ENCODE peak calls at places on chromosomes 11 and 22, in ten cellular contexts. One of them, this sample, is unnamed.

GRCh38 chr22:23713696-23714595 is 23.1 kb downstream of the RGL4 start:
- DNase-seq in transverse colon: no peak
- DNase-seq in heart left ventricle: no peak
- DNase-seq in CD4-positive, alpha-beta memory T cell: no peak
- DNase-seq in tibial artery: no peak
- DNase-seq in adipocyte: no peak
- DNase-seq in AG04450: no peak
- DNase-seq in GM12865: no peak
- DNase-seq in endodermal cell: no peak
- DNase-seq in fibroblast of lung: no peak
- DNase-seq in this sample: no peak

GRCh38 chr11:109547356-109548027 is 125.5 kb downstream of the C11orf87 start:
- DNase-seq in transverse colon: no peak
- DNase-seq in heart left ventricle: no peak
- DNase-seq in CD4-positive, alpha-beta memory T cell: no peak
- DNase-seq in tibial artery: no peak
- DNase-seq in adipocyte: peak
- DNase-seq in AG04450: peak
- DNase-seq in GM12865: no peak
- DNase-seq in endodermal cell: peak
- DNase-seq in fibroblast of lung: peak
- DNase-seq in this sample: no peak

GRCh38 chr11:68632802-68633201 is 51.5 kb upstream of the GAL start:
- DNase-seq in transverse colon: peak
- DNase-seq in heart left ventricle: no peak
- DNase-seq in CD4-positive, alpha-beta memory T cell: peak
- DNase-seq in tibial artery: no peak
- DNase-seq in adipocyte: peak
- DNase-seq in AG04450: peak
- DNase-seq in GM12865: peak
- DNase-seq in endodermal cell: peak
- DNase-seq in fibroblast of lung: peak
- DNase-seq in this sample: peak

GRCh38 chr11:113305440-113306336 is 8.7 kb upstream of the TTC12 start:
- DNase-seq in transverse colon: peak
- DNase-seq in heart left ventricle: peak
- DNase-seq in CD4-positive, alpha-beta memory T cell: peak
- DNase-seq in tibial artery: peak
- DNase-seq in adipocyte: peak
- DNase-seq in AG04450: peak
- DNase-seq in GM12865: peak
- DNase-seq in endodermal cell: peak
- DNase-seq in fibroblast of lung: peak
- DNase-seq in this sample: peak

GRCh38 chr11:1520987-1521349 is 34.4 kb upstream of the MOB2 start:
- DNase-seq in transverse colon: no peak
- DNase-seq in heart left ventricle: peak
- DNase-seq in CD4-positive, alpha-beta memory T cell: no peak
- DNase-seq in tibial artery: no peak
- DNase-seq in adipocyte: no peak
- DNase-seq in AG04450: no peak
- DNase-seq in GM12865: no peak
- DNase-seq in endodermal cell: no peak
- DNase-seq in fibroblast of lung: no peak
- DNase-seq in this sample: no peak

GRCh38 chr22:50471197-50471847 is 3.5 kb downstream of the SBF1 start:
- DNase-seq in transverse colon: no peak
- DNase-seq in heart left ventricle: no peak
- DNase-seq in CD4-positive, alpha-beta memory T cell: no peak
- DNase-seq in tibial artery: no peak
- DNase-seq in adipocyte: no peak
- DNase-seq in AG04450: no peak
- DNase-seq in GM12865: no peak
- DNase-seq in endodermal cell: no peak
- DNase-seq in fibroblast of lung: no peak
- DNase-seq in this sample: no peak

GRCh38 chr11:124937336-124937935 is 1.6 kb upstream of the HEPACAM start:
- DNase-seq in transverse colon: no peak
- DNase-seq in heart left ventricle: no peak
- DNase-seq in CD4-positive, alpha-beta memory T cell: no peak
- DNase-seq in tibial artery: no peak
- DNase-seq in adipocyte: no peak
- DNase-seq in AG04450: no peak
- DNase-seq in GM12865: no peak
- DNase-seq in endodermal cell: no peak
- DNase-seq in fibroblast of lung: no peak
- DNase-seq in this sample: no peak

GRCh38 chr11:66694056-66694410 is 16.3 kb upstream of the RBM4B start:
- DNase-seq in transverse colon: no peak
- DNase-seq in heart left ventricle: no peak
- DNase-seq in CD4-positive, alpha-beta memory T cell: no peak
- DNase-seq in tibial artery: no peak
- DNase-seq in adipocyte: no peak
- DNase-seq in AG04450: no peak
- DNase-seq in GM12865: no peak
- DNase-seq in endodermal cell: no peak
- DNase-seq in fibroblast of lung: no peak
- DNase-seq in this sample: no peak

GRCh38 chr11:104650234-104650633 is 248.0 kb downstream of the CASP12 start:
- DNase-seq in transverse colon: no peak
- DNase-seq in heart left ventricle: no peak
- DNase-seq in CD4-positive, alpha-beta memory T cell: no peak
- DNase-seq in tibial artery: no peak
- DNase-seq in adipocyte: no peak
- DNase-seq in AG04450: no peak
- DNase-seq in GM12865: peak
- DNase-seq in endodermal cell: peak
- DNase-seq in fibroblast of lung: no peak
- DNase-seq in this sample: no peak

GRCh38 chr11:104033134-104033533 is 3.3 kb upstream of the DDI1 start:
- DNase-seq in transverse colon: no peak
- DNase-seq in heart left ventricle: no peak
- DNase-seq in CD4-positive, alpha-beta memory T cell: no peak
- DNase-seq in tibial artery: peak
- DNase-seq in adipocyte: peak
- DNase-seq in AG04450: peak
- DNase-seq in GM12865: no peak
- DNase-seq in endodermal cell: no peak
- DNase-seq in fibroblast of lung: peak
- DNase-seq in this sample: peak

GRCh38 chr11:2213384-2213842 is 41.8 kb upstream of the TH start:
- DNase-seq in transverse colon: no peak
- DNase-seq in heart left ventricle: peak
- DNase-seq in CD4-positive, alpha-beta memory T cell: peak
- DNase-seq in tibial artery: no peak
- DNase-seq in adipocyte: no peak
- DNase-seq in AG04450: no peak
- DNase-seq in GM12865: no peak
- DNase-seq in endodermal cell: peak
- DNase-seq in fibroblast of lung: no peak
- DNase-seq in this sample: peak

GRCh38 chr22:23182289-23183106 is 2.2 kb downstream of the BCR start:
- DNase-seq in transverse colon: no peak
- DNase-seq in heart left ventricle: no peak
- DNase-seq in CD4-positive, alpha-beta memory T cell: peak
- DNase-seq in tibial artery: no peak
- DNase-seq in adipocyte: peak
- DNase-seq in AG04450: no peak
- DNase-seq in GM12865: peak
- DNase-seq in endodermal cell: peak
- DNase-seq in fibroblast of lung: no peak
- DNase-seq in this sample: no peak

GRCh38 chr11:128336203-128336602 is 251.2 kb downstream of the ETS1 start:
- DNase-seq in transverse colon: peak
- DNase-seq in heart left ventricle: peak
- DNase-seq in CD4-positive, alpha-beta memory T cell: no peak
- DNase-seq in tibial artery: peak
- DNase-seq in adipocyte: no peak
- DNase-seq in AG04450: no peak
- DNase-seq in GM12865: no peak
- DNase-seq in endodermal cell: peak
- DNase-seq in fibroblast of lung: peak
- DNase-seq in this sample: no peak

GRCh38 chr11:128686745-128687177 is 7.1 kb upstream of the FLI1 start:
- DNase-seq in transverse colon: peak
- DNase-seq in heart left ventricle: peak
- DNase-seq in CD4-positive, alpha-beta memory T cell: peak
- DNase-seq in tibial artery: no peak
- DNase-seq in adipocyte: peak
- DNase-seq in AG04450: no peak
- DNase-seq in GM12865: peak
- DNase-seq in endodermal cell: peak
- DNase-seq in fibroblast of lung: peak
- DNase-seq in this sample: peak

GRCh38 chr11:111776398-111777093 is 10.4 kb upstream of the PPP2R1B start:
- DNase-seq in transverse colon: no peak
- DNase-seq in heart left ventricle: no peak
- DNase-seq in CD4-positive, alpha-beta memory T cell: no peak
- DNase-seq in tibial artery: no peak
- DNase-seq in adipocyte: no peak
- DNase-seq in AG04450: no peak
- DNase-seq in GM12865: peak
- DNase-seq in endodermal cell: no peak
- DNase-seq in fibroblast of lung: no peak
- DNase-seq in this sample: no peak

GRCh38 chr11:66547662-66548009 is 933 bp downstream of the ACTN3 start:
- DNase-seq in transverse colon: no peak
- DNase-seq in heart left ventricle: no peak
- DNase-seq in CD4-positive, alpha-beta memory T cell: no peak
- DNase-seq in tibial artery: no peak
- DNase-seq in adipocyte: peak
- DNase-seq in AG04450: no peak
- DNase-seq in GM12865: no peak
- DNase-seq in endodermal cell: peak
- DNase-seq in fibroblast of lung: no peak
- DNase-seq in this sample: no peak

GRCh38 chr22:50046481-50047245 is 11.4 kb downstream of the TTLL8 start:
- DNase-seq in transverse colon: no peak
- DNase-seq in heart left ventricle: peak
- DNase-seq in CD4-positive, alpha-beta memory T cell: no peak
- DNase-seq in tibial artery: no peak
- DNase-seq in adipocyte: no peak
- DNase-seq in AG04450: no peak
- DNase-seq in GM12865: no peak
- DNase-seq in endodermal cell: no peak
- DNase-seq in fibroblast of lung: no peak
- DNase-seq in this sample: peak

GRCh38 chr22:19122752-19123492 is 710 bp upstream of the DGCR2 start:
- DNase-seq in transverse colon: peak
- DNase-seq in heart left ventricle: no peak
- DNase-seq in CD4-positive, alpha-beta memory T cell: no peak
- DNase-seq in tibial artery: peak
- DNase-seq in adipocyte: peak
- DNase-seq in AG04450: no peak
- DNase-seq in GM12865: no peak
- DNase-seq in endodermal cell: no peak
- DNase-seq in fibroblast of lung: peak
- DNase-seq in this sample: peak

GRCh38 chr22:30556388-30556787 is 9.8 kb upstream of the SEC14L6 start:
- DNase-seq in transverse colon: no peak
- DNase-seq in heart left ventricle: no peak
- DNase-seq in CD4-positive, alpha-beta memory T cell: no peak
- DNase-seq in tibial artery: no peak
- DNase-seq in adipocyte: no peak
- DNase-seq in AG04450: no peak
- DNase-seq in GM12865: no peak
- DNase-seq in endodermal cell: peak
- DNase-seq in fibroblast of lung: no peak
- DNase-seq in this sample: peak
- H3K4me3 ChIP-seq in transverse colon: no peak
- H3K4me3 ChIP-seq in heart left ventricle: no peak
- H3K4me3 ChIP-seq in CD4-positive, alpha-beta memory T cell: no peak
- H3K4me3 ChIP-seq in tibial artery: no peak
- H3K4me3 ChIP-seq in adipocyte: no peak
- H3K4me3 ChIP-seq in AG04450: no peak
- H3K4me3 ChIP-seq in GM12865: no peak
- H3K4me3 ChIP-seq in endodermal cell: no peak
- H3K4me3 ChIP-seq in fibroblast of lung: no peak
- H3K4me3 ChIP-seq in this sample: no peak

GRCh38 chr11:108226036-108226435 is 3.2 kb downstream of the ATM start:
- DNase-seq in transverse colon: no peak
- DNase-seq in heart left ventricle: no peak
- DNase-seq in CD4-positive, alpha-beta memory T cell: no peak
- DNase-seq in tibial artery: no peak
- DNase-seq in adipocyte: no peak
- DNase-seq in AG04450: no peak
- DNase-seq in GM12865: no peak
- DNase-seq in endodermal cell: no peak
- DNase-seq in fibroblast of lung: no peak
- DNase-seq in this sample: no peak
- H3K4me3 ChIP-seq in transverse colon: no peak
- H3K4me3 ChIP-seq in heart left ventricle: no peak
- H3K4me3 ChIP-seq in CD4-positive, alpha-beta memory T cell: peak
- H3K4me3 ChIP-seq in tibial artery: no peak
- H3K4me3 ChIP-seq in adipocyte: no peak
- H3K4me3 ChIP-seq in AG04450: no peak
- H3K4me3 ChIP-seq in GM12865: peak
- H3K4me3 ChIP-seq in endodermal cell: peak
- H3K4me3 ChIP-seq in fibroblast of lung: no peak
- H3K4me3 ChIP-seq in this sample: no peak

DNA sequence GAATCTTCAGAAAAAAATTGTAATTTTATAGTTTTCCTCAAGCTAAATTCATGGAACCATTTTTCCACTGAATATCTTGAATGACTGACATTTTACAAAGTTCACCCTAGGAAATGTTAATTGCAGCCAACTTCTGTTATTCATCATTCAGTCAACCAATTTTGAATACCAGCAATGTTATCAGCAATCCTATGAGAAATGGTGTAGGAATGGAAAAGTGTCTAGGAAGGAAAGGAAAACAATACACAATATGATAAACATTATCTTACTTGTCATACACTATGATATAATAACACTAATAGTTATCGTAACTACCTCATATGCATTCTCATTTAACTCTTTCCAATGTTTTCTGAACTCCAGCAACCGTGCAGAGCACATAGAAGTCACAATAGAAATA is 790.5 kb upstream of the LRRC4C start:
- DNase-seq in transverse colon: no peak
- DNase-seq in heart left ventricle: no peak
- DNase-seq in CD4-positive, alpha-beta memory T cell: no peak
- DNase-seq in tibial artery: no peak
- DNase-seq in adipocyte: no peak
- DNase-seq in AG04450: no peak
- DNase-seq in GM12865: no peak
- DNase-seq in endodermal cell: no peak
- DNase-seq in fibroblast of lung: no peak
- DNase-seq in this sample: no peak
- H3K4me3 ChIP-seq in transverse colon: no peak
- H3K4me3 ChIP-seq in heart left ventricle: no peak
- H3K4me3 ChIP-seq in CD4-positive, alpha-beta memory T cell: no peak
- H3K4me3 ChIP-seq in tibial artery: no peak
- H3K4me3 ChIP-seq in adipocyte: no peak
- H3K4me3 ChIP-seq in AG04450: no peak
- H3K4me3 ChIP-seq in GM12865: no peak
- H3K4me3 ChIP-seq in endodermal cell: no peak
- H3K4me3 ChIP-seq in fibroblast of lung: no peak
- H3K4me3 ChIP-seq in this sample: no peak

DNA sequence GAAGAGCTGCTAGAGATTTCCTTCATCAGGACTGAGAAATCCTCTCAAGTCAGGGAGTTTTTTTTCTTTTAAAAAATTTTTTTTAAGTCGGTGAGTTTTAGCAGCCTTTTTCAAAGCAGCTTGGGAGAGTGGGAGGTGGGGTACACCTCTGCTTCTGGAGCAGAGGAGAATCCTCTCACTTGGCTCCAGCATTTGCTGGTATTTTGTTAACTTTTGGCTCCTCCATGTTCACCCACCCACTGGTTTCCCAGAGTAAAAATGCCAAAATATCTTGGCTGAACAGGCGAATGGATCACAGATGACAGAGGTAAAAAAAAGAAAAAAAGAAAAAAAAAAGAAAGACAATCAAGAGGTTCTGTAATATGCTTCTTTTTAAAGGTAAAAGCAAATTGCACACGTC is 68.0 kb downstream of the GAB2 start:
- DNase-seq in transverse colon: no peak
- DNase-seq in heart left ventricle: peak
- DNase-seq in CD4-positive, alpha-beta memory T cell: no peak
- DNase-seq in tibial artery: no peak
- DNase-seq in adipocyte: no peak
- DNase-seq in AG04450: no peak
- DNase-seq in GM12865: no peak
- DNase-seq in endodermal cell: no peak
- DNase-seq in fibroblast of lung: peak
- DNase-seq in this sample: no peak
- H3K4me3 ChIP-seq in transverse colon: peak
- H3K4me3 ChIP-seq in heart left ventricle: no peak
- H3K4me3 ChIP-seq in CD4-positive, alpha-beta memory T cell: no peak
- H3K4me3 ChIP-seq in tibial artery: no peak
- H3K4me3 ChIP-seq in adipocyte: peak
- H3K4me3 ChIP-seq in AG04450: no peak
- H3K4me3 ChIP-seq in GM12865: no peak
- H3K4me3 ChIP-seq in endodermal cell: no peak
- H3K4me3 ChIP-seq in fibroblast of lung: peak
- H3K4me3 ChIP-seq in this sample: no peak

This sample was measured in SK-N-SH.